ENCODE peak calls at places on chromosomes 6 and 20, in five cellular contexts. O, B, E, Y and Q are unnamed samples.

GRCh38 chr6:116373940-116374339 is 3.2 kb downstream of the DSE start:
- DNase-seq in B (no peak), Y (no peak), E (no peak), O (no peak), Q (no peak)

GRCh38 chr6:129893513-129894098 is 32.5 kb upstream of the TMEM244 start:
- DNase-seq in E (peak), O (no peak), B (no peak), Y (no peak), Q (no peak)

GRCh38 chr6:124132256-124132655 is 328.6 kb downstream of the NKAIN2 start:
- DNase-seq in E (no peak), O (no peak), Y (no peak), B (no peak), Q (no peak)

GRCh38 chr20:6232436-6232835 is 109.6 kb upstream of the FERMT1 start:
- DNase-seq in B (no peak), E (no peak), Y (no peak), O (no peak), Q (no peak)

GRCh38 chr6:8066108-8066507 is 1.9 kb upstream of the BLOC1S5 start:
- DNase-seq in O (no peak), B (no peak), Y (no peak), E (no peak), Q (no peak)

GRCh38 chr6:127518710-127519468 is at the start of gene MTCL3:
- DNase-seq in B (peak), O (peak), Y (no peak), E (no peak), Q (peak)

GRCh38 chr20:52201395-52201794 is 9.8 kb upstream of the ZFP64 start:
- DNase-seq in E (no peak), Y (no peak), B (no peak), O (no peak), Q (no peak)

GRCh38 chr6:139800837-139801236 is 426.4 kb upstream of the CITED2 start:
- DNase-seq in B (no peak), E (no peak), O (no peak), Y (no peak), Q (no peak)

GRCh38 chr6:100573169-100573568 is 108.4 kb upstream of the SIM1 start:
- DNase-seq in Y (no peak), O (no peak), B (no peak), E (no peak), Q (peak)

GRCh38 chr20:51138576-51138975 is 115.7 kb upstream of the KCNG1 start:
- DNase-seq in E (no peak), O (no peak), Y (no peak), B (no peak), Q (no peak)

GRCh38 chr6:31067881-31068737 is 44.3 kb downstream of the C6orf15 start:
- DNase-seq in E (no peak), O (no peak), Y (no peak), B (no peak), Q (no peak)

GRCh38 chr6:110239516-110240265 is 59.5 kb downstream of the CDC40 start:
- DNase-seq in E (no peak), O (no peak), Y (no peak), B (no peak), Q (peak)

GRCh38 chr20:38350879-38351775 is 4.8 kb downstream of the LBP start:
- DNase-seq in Y (no peak), B (no peak), O (peak), E (no peak), Q (no peak)

GRCh38 chr20:51233345-51233744 is 210.4 kb upstream of the KCNG1 start:
- DNase-seq in Y (no peak), B (no peak), E (no peak), O (no peak), Q (no peak)

GRCh38 chr6:113362542-113363430 is 494.4 kb upstream of the MARCKS start:
- DNase-seq in B (no peak), Y (no peak), O (no peak), E (no peak), Q (no peak)

GRCh38 chr6:32432050-32432450 is 7.6 kb upstream of the HLA-DRA start:
- DNase-seq in B (no peak), E (peak), Y (no peak), O (no peak), Q (peak)

GRCh38 chr20:20079102-20079784 is 26.9 kb downstream of the CFAP61 start:
- DNase-seq in B (no peak), E (no peak), Y (no peak), O (no peak), Q (no peak)